ENCODE peak calls at places on chromosomes 7 and 10, in eight cellular contexts. I is transverse colon, G is HCT116, J is Panc1, V is stomach, F is sigmoid colon, M is prostate gland, T is spleen. R is an unnamed sample.

GRCh38 chr10:116084166-116084565 is 188.8 kb downstream of the GFRA1 start:
- DNase-seq in I (no peak), G (no peak), J (no peak), V (no peak), F (no peak), M (no peak), T (no peak), R (no peak)

GRCh38 chr10:103849880-103850571 is 5.3 kb downstream of the SH3PXD2A start:
- DNase-seq in I (no peak), G (no peak), J (peak; percentile 42), V (no peak), F (peak; percentile 80), M (no peak), T (no peak), R (no peak)

GRCh38 chr10:101224910-101225823 is 4.1 kb downstream of the LBX1 start:
- DNase-seq in I (no peak), G (no peak), J (no peak), V (no peak), F (no peak), M (no peak), T (no peak), R (no peak)

GRCh38 chr7:12674861-12675260 is 12.6 kb upstream of the ARL4A start:
- DNase-seq in I (peak; percentile 29), G (no peak), J (no peak), V (no peak), F (no peak), M (no peak), T (no peak), R (no peak)

GRCh38 chr7:25029075-25029474 is 49.1 kb upstream of the OSBPL3 start:
- DNase-seq in I (no peak), G (no peak), J (no peak), V (no peak), F (no peak), M (no peak), T (peak; percentile 69), R (no peak)

GRCh38 chr7:1767524-1767923 is 97.4 kb downstream of the ELFN1 start:
- DNase-seq in I (no peak), G (peak; percentile 10), J (no peak), V (no peak), F (no peak), M (no peak), T (no peak), R (no peak)

GRCh38 chr7:13860734-13861133 is 128.7 kb downstream of the ETV1 start:
- DNase-seq in I (no peak), G (no peak), J (no peak), V (no peak), F (no peak), M (no peak), T (no peak), R (no peak)

GRCh38 chr7:81161459-81162075 is 242.7 kb upstream of the SEMA3C start:
- DNase-seq in I (no peak), G (peak; percentile 75), J (no peak), V (no peak), F (peak; percentile 66), M (no peak), T (no peak), R (no peak)

GRCh38 chr10:84540617-84541288 is 212.4 kb downstream of the CCSER2 start:
- DNase-seq in I (peak; percentile 44), G (no peak), J (no peak), V (peak; percentile 64), F (peak; percentile 81), M (peak; percentile 21), T (peak; percentile 90), R (no peak)

GRCh38 chr7:30351274-30351673 is 66.9 kb downstream of the ZNRF2 start:
- DNase-seq in I (no peak), G (no peak), J (no peak), V (no peak), F (no peak), M (no peak), T (no peak), R (no peak)

GRCh38 chr10:130427216-130427722 is 291.1 kb downstream of the GLRX3 start:
- DNase-seq in I (no peak), G (no peak), J (no peak), V (no peak), F (no peak), M (no peak), T (no peak), R (peak; percentile 86)

GRCh38 chr7:22842383-22842903 is 19.8 kb upstream of the TOMM7 start:
- DNase-seq in I (no peak), G (no peak), J (no peak), V (no peak), F (peak; percentile 82), M (no peak), T (no peak), R (no peak)

GRCh38 chr10:72243822-72244437 is 27.9 kb upstream of the ASCC1 start:
- DNase-seq in I (peak; percentile 71), G (no peak), J (no peak), V (peak; percentile 58), F (peak; percentile 93), M (peak; percentile 64), T (peak; percentile 60), R (peak; percentile 93)

GRCh38 chr7:123054357-123055133 is 59.0 kb upstream of the TAS2R16 start:
- DNase-seq in I (no peak), G (peak; percentile 13), J (no peak), V (peak; percentile 29), F (no peak), M (no peak), T (no peak), R (no peak)

GRCh38 chr7:76074972-76075370 is 27.1 kb downstream of the MDH2 start:
- DNase-seq in I (no peak), G (no peak), J (no peak), V (no peak), F (no peak), M (no peak), T (no peak), R (no peak)

GRCh38 chr10:69439350-69439739 is 11.9 kb upstream of the TSPAN15 start:
- DNase-seq in I (peak; percentile 68), G (no peak), J (no peak), V (no peak), F (peak; percentile 85), M (peak; percentile 31), T (peak; percentile 75), R (no peak)

GRCh38 chr7:112421666-112422486 is 28.4 kb upstream of the IFRD1 start:
- DNase-seq in I (no peak), G (no peak), J (no peak), V (no peak), F (no peak), M (no peak), T (no peak), R (no peak)

GRCh38 chr10:99941942-99942835 is 67.6 kb downstream of the DNMBP start:
- DNase-seq in I (no peak), G (no peak), J (no peak), V (no peak), F (no peak), M (no peak), T (no peak), R (no peak)

GRCh38 chr10:99943908-99944307 is 65.8 kb downstream of the DNMBP start:
- DNase-seq in I (no peak), G (no peak), J (no peak), V (no peak), F (no peak), M (no peak), T (no peak), R (no peak)

GRCh38 chr10:99944860-99945259 is 64.9 kb downstream of the DNMBP start:
- DNase-seq in I (no peak), G (no peak), J (no peak), V (no peak), F (no peak), M (no peak), T (no peak), R (no peak)

GRCh38 chr10:99945286-99945685 is 64.5 kb downstream of the DNMBP start:
- DNase-seq in I (no peak), G (no peak), J (no peak), V (peak; percentile 55), F (peak; percentile 78), M (peak; percentile 47), T (no peak), R (no peak)
- H3K27ac ChIP-seq in I (peak overlapping the region; percentile 34), G (no peak overlapping the region), J (peak overlapping the region; percentile 25), V (peak overlapping the region; percentile 46), F (no peak overlapping the region), M (no peak overlapping the region), T (no peak overlapping the region), R (peak overlapping the region; percentile 20)

DNA sequence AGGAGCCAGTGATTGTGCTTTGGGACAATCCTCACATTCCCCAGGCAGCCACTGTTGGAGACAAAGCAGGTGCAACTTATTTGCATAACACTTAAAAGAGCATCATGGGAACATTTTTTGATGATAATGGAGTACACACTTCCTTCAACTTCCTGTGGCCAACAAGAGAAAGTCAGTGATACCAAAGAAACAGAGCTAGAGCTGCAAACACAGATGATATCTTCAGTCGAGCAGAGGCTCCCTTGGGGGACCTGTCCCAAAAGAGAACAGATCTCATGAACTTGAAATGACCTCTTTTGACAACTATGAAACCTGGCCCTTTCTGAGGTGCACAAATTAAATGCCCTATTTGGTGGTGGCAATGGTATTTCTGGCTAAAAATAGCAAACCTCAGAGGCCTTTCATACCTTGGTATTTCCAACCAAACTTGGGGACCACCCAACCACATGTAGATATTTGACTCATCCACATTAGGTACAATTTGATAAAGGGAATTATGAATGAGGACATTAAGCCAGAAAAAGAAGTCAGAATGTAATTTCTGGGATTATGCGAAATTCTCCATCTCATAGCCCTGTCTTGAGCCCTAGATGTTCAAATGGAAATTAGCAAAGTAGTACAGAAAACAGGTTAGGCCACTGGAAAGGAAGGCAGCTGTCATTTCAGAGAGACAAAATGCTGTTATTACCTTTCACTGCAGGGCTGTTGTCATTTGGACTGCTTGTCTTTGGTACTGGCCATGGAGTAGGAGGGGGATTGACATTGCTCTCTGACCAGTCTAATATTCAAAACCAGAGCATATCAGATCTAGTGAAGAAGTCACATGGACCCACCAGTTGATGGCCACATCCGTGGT is 146.2 kb downstream of the ICA1 start:
- DNase-seq in I (no peak), G (no peak), J (no peak), V (no peak), F (no peak), M (no peak), T (no peak), R (no peak)
- H3K4me1 ChIP-seq in I (no peaks in the 10 kb centered on the region), G (no peaks in the 10 kb centered on the region), J (no peaks in the 10 kb centered on the region), V (no peaks in the 10 kb centered on the region), F (no peaks in the 10 kb centered on the region), M (no peaks in the 10 kb centered on the region), T (peaks cover 8% of the 10 kb centered on the region), R (no peaks in the 10 kb centered on the region)

GRCh38 chr7:55019329-55019690 is 493 bp downstream of the EGFR start:
- DNase-seq in I (peak; percentile 74), G (no peak), J (no peak), V (peak; percentile 78), F (peak; percentile 92), M (peak; percentile 63), T (no peak), R (peak; percentile 92)
- TF ChIP-seq POLR2AphosphoS5 in I (peak; percentile 30), G (no peak), J (no peak), V (peak; percentile 83), F (peak; percentile 52), M (no peak), T (peak; percentile 83), R (peak; percentile 63)

DNA sequence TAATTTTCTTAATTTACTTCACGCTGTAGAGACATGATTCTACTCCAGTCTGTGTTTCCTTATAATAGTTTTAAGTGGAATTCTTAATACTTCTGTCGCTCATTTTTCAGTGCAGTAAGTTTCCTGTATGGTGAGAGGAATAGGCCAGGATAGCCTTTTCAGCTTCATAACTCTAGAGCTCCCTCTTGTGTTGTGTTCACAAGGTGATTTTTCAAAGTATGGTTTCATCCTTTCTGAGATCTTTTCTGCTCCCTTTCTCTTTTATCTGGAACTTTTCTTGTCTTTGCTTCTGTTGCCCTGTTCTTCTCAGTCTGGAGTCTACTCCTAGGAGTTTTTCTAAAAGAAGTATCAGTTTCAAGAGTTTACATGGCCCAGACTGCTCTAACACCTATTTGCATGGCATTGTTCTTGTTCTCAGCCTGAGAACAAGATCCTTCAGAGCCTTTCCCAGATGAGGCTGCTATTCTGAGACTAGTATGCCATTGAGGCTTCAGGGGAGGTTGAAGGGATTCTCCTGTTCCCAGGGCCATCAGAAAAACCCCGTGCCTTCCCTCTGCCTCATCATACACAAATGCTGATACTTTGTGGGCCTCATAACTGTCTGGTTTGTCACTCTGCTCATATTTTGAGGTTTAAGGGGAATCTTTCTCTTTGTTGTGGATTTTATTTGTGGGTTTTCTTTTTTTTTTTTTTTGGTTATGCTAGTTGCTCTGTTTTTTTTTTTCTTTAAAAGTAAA is 21.8 kb downstream of the NET1 start:
- DNase-seq in I (no peak), G (peak; percentile 37), J (no peak), V (no peak), F (no peak), M (no peak), T (no peak), R (no peak)
- H3K27ac ChIP-seq in I (no peak overlapping the region), G (no peak overlapping the region), J (no peak overlapping the region), V (peak overlapping the region; percentile 16), F (no peak overlapping the region), M (no peak overlapping the region), T (no peak overlapping the region), R (peak overlapping the region; percentile 55)

R was measured in esophagus muscularis mucosa.